ENCODE peak calls at places on chromosome 17, in four cellular contexts. One of them, this sample, is unnamed.

GRCh38 chr17:42023524-42024349 is 3.8 kb downstream of the NKIRAS2 start:
- DNase-seq in lung: peak; percentile 67
- DNase-seq in CD8-positive, alpha-beta memory T cell: no peak
- DNase-seq in NB4: peak; percentile 94
- DNase-seq in this sample: peak; percentile 29

GRCh38 chr17:79993390-79994221 is 42.1 kb downstream of the TBC1D16 start:
- DNase-seq in lung: peak; percentile 80
- DNase-seq in CD8-positive, alpha-beta memory T cell: no peak
- DNase-seq in NB4: peak; percentile 97
- DNase-seq in this sample: peak; percentile 40

GRCh38 chr17:43328650-43329049 is 70.1 kb upstream of the ARL4D start:
- DNase-seq in lung: no peak
- DNase-seq in CD8-positive, alpha-beta memory T cell: no peak
- DNase-seq in NB4: no peak
- DNase-seq in this sample: no peak

GRCh38 chr17:82200743-82201497 is 11.7 kb downstream of the CCDC57 start:
- DNase-seq in lung: no peak
- DNase-seq in CD8-positive, alpha-beta memory T cell: peak; percentile 50
- DNase-seq in NB4: no peak
- DNase-seq in this sample: peak; percentile 78

GRCh38 chr17:66337866-66338472 is 35.6 kb downstream of the PRKCA start:
- DNase-seq in lung: no peak
- DNase-seq in CD8-positive, alpha-beta memory T cell: no peak
- DNase-seq in NB4: no peak
- DNase-seq in this sample: no peak

GRCh38 chr17:37261286-37261685 is 114.5 kb upstream of the C17orf78 start:
- DNase-seq in lung: no peak
- DNase-seq in CD8-positive, alpha-beta memory T cell: no peak
- DNase-seq in NB4: peak; percentile 16
- DNase-seq in this sample: no peak

GRCh38 chr17:21573961-21574610 is 118.2 kb upstream of the KCNJ18 start:
- DNase-seq in lung: no peak
- DNase-seq in CD8-positive, alpha-beta memory T cell: no peak
- DNase-seq in NB4: no peak
- DNase-seq in this sample: no peak

GRCh38 chr17:17696871-17697633 is 15.8 kb downstream of the RAI1 start:
- DNase-seq in lung: no peak
- DNase-seq in CD8-positive, alpha-beta memory T cell: no peak
- DNase-seq in NB4: no peak
- DNase-seq in this sample: no peak

GRCh38 chr17:50346313-50347086 is 574 bp downstream of the XYLT2 start:
- DNase-seq in lung: peak; percentile 55
- DNase-seq in CD8-positive, alpha-beta memory T cell: peak; percentile 12
- DNase-seq in NB4: peak; percentile 65
- DNase-seq in this sample: peak; percentile 44

GRCh38 chr17:82055023-82055964 is 3.6 kb downstream of the GPS1 start:
- DNase-seq in lung: no peak
- DNase-seq in CD8-positive, alpha-beta memory T cell: no peak
- DNase-seq in NB4: no peak
- DNase-seq in this sample: no peak

GRCh38 chr17:29238133-29238850 is 8.4 kb upstream of the CRYBA1 start:
- DNase-seq in lung: no peak
- DNase-seq in CD8-positive, alpha-beta memory T cell: no peak
- DNase-seq in NB4: peak; percentile 56
- DNase-seq in this sample: no peak

GRCh38 chr17:51860934-51861561 is 297.5 kb downstream of the CA10 start:
- DNase-seq in lung: no peak
- DNase-seq in CD8-positive, alpha-beta memory T cell: no peak
- DNase-seq in NB4: peak; percentile 53
- DNase-seq in this sample: peak; percentile 56

GRCh38 chr17:82202981-82203380 is 9.7 kb downstream of the CCDC57 start:
- DNase-seq in lung: no peak
- DNase-seq in CD8-positive, alpha-beta memory T cell: no peak
- DNase-seq in NB4: no peak
- DNase-seq in this sample: no peak

GRCh38 chr17:80297996-80298560 is 37.4 kb downstream of the RNF213 start:
- DNase-seq in lung: no peak
- DNase-seq in CD8-positive, alpha-beta memory T cell: no peak
- DNase-seq in NB4: no peak
- DNase-seq in this sample: no peak

GRCh38 chr17:61313515-61314326 is 85.9 kb upstream of the TBX2 start:
- DNase-seq in lung: no peak
- DNase-seq in CD8-positive, alpha-beta memory T cell: no peak
- DNase-seq in NB4: no peak
- DNase-seq in this sample: no peak